ENCODE peak calls at places on chromosomes 6 and 20, in four cellular contexts. K is activated CD4-positive, alpha-beta T cell treated with anti-CD3 and anti-CD28 coated beads, Interleukin-2, amount 50 U/mL, for 1 hour; O is hypothalamus; L is cardiac fibroblast. H is an unnamed sample.

GRCh38 chr6:33014841-33015634 is 5.6 kb upstream of the HLA-DOA start:
- DNase-seq in O (peak), L (peak), K (peak), H (no peak)

GRCh38 chr20:59565768-59566461 is 38.4 kb upstream of the PHACTR3 start:
- DNase-seq in K (no peak), O (no peak), L (no peak), H (no peak)

GRCh38 chr6:47420394-47421371 is 56.9 kb upstream of the CD2AP start:
- DNase-seq in K (no peak), O (no peak), L (peak), H (no peak)

GRCh38 chr20:48064929-48065328 is 279.6 kb upstream of the SULF2 start:
- DNase-seq in K (no peak), O (no peak), L (no peak), H (no peak)

GRCh38 chr6:81609736-81610135 is 142.7 kb downstream of the TENT5A start:
- DNase-seq in L (no peak), K (no peak), O (no peak), H (no peak)

GRCh38 chr20:34250005-34250404 is 8.8 kb downstream of the ASIP start:
- DNase-seq in K (no peak), L (no peak), O (no peak), H (no peak)

GRCh38 chr20:31860431-31861345 is 9.6 kb downstream of the DUSP15 start:
- DNase-seq in L (peak), O (no peak), K (no peak), H (no peak)

GRCh38 chr6:163427498-163428254 is 13.2 kb downstream of the QKI start:
- DNase-seq in O (no peak), L (peak), K (no peak), H (no peak)

GRCh38 chr20:44642203-44643153 is 9.0 kb downstream of the ADA start:
- DNase-seq in K (peak), O (peak), L (peak), H (no peak)

GRCh38 chr6:129565331-129565730 is 144.6 kb downstream of the ARHGAP18 start:
- DNase-seq in K (no peak), O (no peak), L (no peak), H (no peak)

GRCh38 chr20:29689411-29690225 is 1567.8 kb upstream of the DEFB115 start:
- DNase-seq in K (no peak), L (peak), O (no peak), H (no peak)